ENCODE peak calls at places on chromosomes 12 and 14, in seven cellular contexts. J is NAMALWA; G is stimulated activated CD8-positive, alpha-beta memory T cell treated with anti-CD3 and anti-CD28 coated beads, Interleukin-12 subunit alpha, Interleukin-12 subunit beta, amount 100 ng/mL, for 4 hours; N is MM.1S; T is hippocampal formation; E is occipital lobe; V is endothelial cell. X is an unnamed sample.

GRCh38 chr12:131085125-131085815 is 131.6 kb downstream of the ADGRD1 start:
- DNase-seq in J (no peak), G (no peak), N (no peak), T (no peak), E (no peak), V (no peak), X (no peak)

GRCh38 chr14:104881369-104881979 is 16.4 kb downstream of the CEP170B start:
- DNase-seq in J (peak; percentile 38), G (no peak), N (no peak), T (no peak), E (no peak), V (peak; percentile 3), X (no peak)

GRCh38 chr12:661720-662486 is 1.3 kb downstream of the NINJ2 start:
- DNase-seq in J (no peak), G (no peak), N (no peak), T (peak; percentile 51), E (no peak), V (no peak), X (peak; percentile 39)

GRCh38 chr14:88128811-88129210 is 123.9 kb downstream of the GPR65 start:
- DNase-seq in J (no peak), G (no peak), N (no peak), T (no peak), E (no peak), V (no peak), X (no peak)

GRCh38 chr12:119340604-119341003 is 6.1 kb downstream of the CCDC60 start:
- DNase-seq in J (no peak), G (no peak), N (no peak), T (no peak), E (no peak), V (no peak), X (no peak)

GRCh38 chr12:107368586-107368985 is 275.2 kb upstream of the CRY1 start:
- DNase-seq in J (no peak), G (no peak), N (no peak), T (no peak), E (no peak), V (no peak), X (no peak)

GRCh38 chr14:64741200-64741599 is 37.0 kb downstream of the PLEKHG3 start:
- DNase-seq in J (no peak), G (no peak), N (no peak), T (no peak), E (no peak), V (no peak), X (no peak)

GRCh38 chr12:4052691-4053090 is 179.5 kb upstream of the PARP11 start:
- DNase-seq in J (no peak), G (no peak), N (no peak), T (no peak), E (no peak), V (no peak), X (no peak)

GRCh38 chr12:6069452-6070093 is 54.9 kb downstream of the VWF start:
- DNase-seq in J (no peak), G (peak; percentile 9), N (no peak), T (no peak), E (peak; percentile 41), V (no peak), X (no peak)

GRCh38 chr14:23626946-23627345 is 9.2 kb upstream of the DHRS2 start:
- DNase-seq in J (no peak), G (no peak), N (no peak), T (no peak), E (no peak), V (no peak), X (no peak)

GRCh38 chr12:44885902-44886301 is 9.8 kb upstream of the NELL2 start:
- DNase-seq in J (no peak), G (no peak), N (no peak), T (no peak), E (no peak), V (no peak), X (no peak)

GRCh38 chr12:2053675-2054070 is 886 bp downstream of the CACNA1C start:
- DNase-seq in J (no peak), G (no peak), N (no peak), T (no peak), E (no peak), V (peak; percentile 36), X (no peak)

X was measured in nucleus accumbens.